ENCODE peak calls at places on chromosomes 11 and 22, in seven cellular contexts. One of them, this sample, is unnamed.

GRCh38 chr11:110425751-110426545 is 3.8 kb upstream of the FDX1 start:
- DNase-seq in activated CD4-positive, alpha-beta T cell treated with anti-CD3 and anti-CD28 coated beads, Interleukin-2, amount 10 ng/mL, durations not matched to agents 7 days and 5 days: no peak
- DNase-seq in NCI-H460: no peak
- DNase-seq in B cell: no peak
- DNase-seq in EL: peak
- DNase-seq in stimulated activated CD4-positive, alpha-beta T cell treated with anti-CD3 and anti-CD28 coated beads, Interleukin-2, amount 100 ng/mL, for 24 hours: no peak
- DNase-seq in cardiac muscle cell: no peak
- DNase-seq in this sample: no peak

GRCh38 chr11:123110397-123110796 is 48.5 kb upstream of the HSPA8 start:
- DNase-seq in B cell: no peak
- DNase-seq in activated CD4-positive, alpha-beta T cell treated with anti-CD3 and anti-CD28 coated beads, Interleukin-2, amount 10 ng/mL, durations not matched to agents 7 days and 5 days: no peak
- DNase-seq in cardiac muscle cell: no peak
- DNase-seq in EL: no peak
- DNase-seq in stimulated activated CD4-positive, alpha-beta T cell treated with anti-CD3 and anti-CD28 coated beads, Interleukin-2, amount 100 ng/mL, for 24 hours: no peak
- DNase-seq in NCI-H460: no peak
- DNase-seq in this sample: no peak

GRCh38 chr11:112962854-112963367 is 1.7 kb downstream of the NCAM1 start:
- DNase-seq in activated CD4-positive, alpha-beta T cell treated with anti-CD3 and anti-CD28 coated beads, Interleukin-2, amount 10 ng/mL, durations not matched to agents 7 days and 5 days: no peak
- DNase-seq in EL: peak
- DNase-seq in B cell: no peak
- DNase-seq in cardiac muscle cell: peak
- DNase-seq in NCI-H460: no peak
- DNase-seq in stimulated activated CD4-positive, alpha-beta T cell treated with anti-CD3 and anti-CD28 coated beads, Interleukin-2, amount 100 ng/mL, for 24 hours: no peak
- DNase-seq in this sample: no peak

GRCh38 chr11:100827934-100828661 is 141.0 kb downstream of the ARHGAP42 start:
- DNase-seq in NCI-H460: peak
- DNase-seq in B cell: no peak
- DNase-seq in activated CD4-positive, alpha-beta T cell treated with anti-CD3 and anti-CD28 coated beads, Interleukin-2, amount 10 ng/mL, durations not matched to agents 7 days and 5 days: no peak
- DNase-seq in stimulated activated CD4-positive, alpha-beta T cell treated with anti-CD3 and anti-CD28 coated beads, Interleukin-2, amount 100 ng/mL, for 24 hours: no peak
- DNase-seq in EL: no peak
- DNase-seq in cardiac muscle cell: peak
- DNase-seq in this sample: peak

GRCh38 chr11:96426356-96427103 is 36.7 kb downstream of the JRKL start:
- DNase-seq in B cell: no peak
- DNase-seq in activated CD4-positive, alpha-beta T cell treated with anti-CD3 and anti-CD28 coated beads, Interleukin-2, amount 10 ng/mL, durations not matched to agents 7 days and 5 days: no peak
- DNase-seq in EL: peak
- DNase-seq in NCI-H460: peak
- DNase-seq in stimulated activated CD4-positive, alpha-beta T cell treated with anti-CD3 and anti-CD28 coated beads, Interleukin-2, amount 100 ng/mL, for 24 hours: no peak
- DNase-seq in cardiac muscle cell: peak
- DNase-seq in this sample: peak

GRCh38 chr11:2860636-2861035 is 24.9 kb downstream of the CDKN1C start:
- DNase-seq in B cell: peak
- DNase-seq in stimulated activated CD4-positive, alpha-beta T cell treated with anti-CD3 and anti-CD28 coated beads, Interleukin-2, amount 100 ng/mL, for 24 hours: no peak
- DNase-seq in cardiac muscle cell: no peak
- DNase-seq in NCI-H460: no peak
- DNase-seq in EL: peak
- DNase-seq in activated CD4-positive, alpha-beta T cell treated with anti-CD3 and anti-CD28 coated beads, Interleukin-2, amount 10 ng/mL, durations not matched to agents 7 days and 5 days: no peak
- DNase-seq in this sample: no peak

GRCh38 chr22:46119729-46120419 is 30.5 kb upstream of the PPARA start:
- DNase-seq in activated CD4-positive, alpha-beta T cell treated with anti-CD3 and anti-CD28 coated beads, Interleukin-2, amount 10 ng/mL, durations not matched to agents 7 days and 5 days: no peak
- DNase-seq in cardiac muscle cell: no peak
- DNase-seq in NCI-H460: no peak
- DNase-seq in B cell: no peak
- DNase-seq in EL: peak
- DNase-seq in stimulated activated CD4-positive, alpha-beta T cell treated with anti-CD3 and anti-CD28 coated beads, Interleukin-2, amount 100 ng/mL, for 24 hours: no peak
- DNase-seq in this sample: no peak

GRCh38 chr11:120334332-120334731 is 1.9 kb upstream of the ARHGEF12 start:
- DNase-seq in EL: no peak
- DNase-seq in B cell: no peak
- DNase-seq in NCI-H460: no peak
- DNase-seq in cardiac muscle cell: no peak
- DNase-seq in stimulated activated CD4-positive, alpha-beta T cell treated with anti-CD3 and anti-CD28 coated beads, Interleukin-2, amount 100 ng/mL, for 24 hours: no peak
- DNase-seq in activated CD4-positive, alpha-beta T cell treated with anti-CD3 and anti-CD28 coated beads, Interleukin-2, amount 10 ng/mL, durations not matched to agents 7 days and 5 days: no peak
- DNase-seq in this sample: no peak

GRCh38 chr11:95968585-95968984 is 44.7 kb upstream of the MTMR2 start:
- DNase-seq in stimulated activated CD4-positive, alpha-beta T cell treated with anti-CD3 and anti-CD28 coated beads, Interleukin-2, amount 100 ng/mL, for 24 hours: no peak
- DNase-seq in B cell: no peak
- DNase-seq in activated CD4-positive, alpha-beta T cell treated with anti-CD3 and anti-CD28 coated beads, Interleukin-2, amount 10 ng/mL, durations not matched to agents 7 days and 5 days: no peak
- DNase-seq in NCI-H460: no peak
- DNase-seq in EL: peak
- DNase-seq in cardiac muscle cell: no peak
- DNase-seq in this sample: no peak

GRCh38 chr22:20951151-20951931 is 15.7 kb upstream of the AIFM3 start:
- DNase-seq in stimulated activated CD4-positive, alpha-beta T cell treated with anti-CD3 and anti-CD28 coated beads, Interleukin-2, amount 100 ng/mL, for 24 hours: no peak
- DNase-seq in cardiac muscle cell: no peak
- DNase-seq in activated CD4-positive, alpha-beta T cell treated with anti-CD3 and anti-CD28 coated beads, Interleukin-2, amount 10 ng/mL, durations not matched to agents 7 days and 5 days: no peak
- DNase-seq in NCI-H460: no peak
- DNase-seq in B cell: no peak
- DNase-seq in EL: no peak
- DNase-seq in this sample: no peak

GRCh38 chr11:130601764-130602163 is 153.3 kb downstream of the ADAMTS15 start:
- DNase-seq in EL: no peak
- DNase-seq in B cell: no peak
- DNase-seq in stimulated activated CD4-positive, alpha-beta T cell treated with anti-CD3 and anti-CD28 coated beads, Interleukin-2, amount 100 ng/mL, for 24 hours: no peak
- DNase-seq in NCI-H460: no peak
- DNase-seq in cardiac muscle cell: no peak
- DNase-seq in activated CD4-positive, alpha-beta T cell treated with anti-CD3 and anti-CD28 coated beads, Interleukin-2, amount 10 ng/mL, durations not matched to agents 7 days and 5 days: no peak
- DNase-seq in this sample: no peak

GRCh38 chr11:112805658-112806057 is 155.6 kb upstream of the NCAM1 start:
- DNase-seq in NCI-H460: no peak
- DNase-seq in EL: no peak
- DNase-seq in cardiac muscle cell: no peak
- DNase-seq in stimulated activated CD4-positive, alpha-beta T cell treated with anti-CD3 and anti-CD28 coated beads, Interleukin-2, amount 100 ng/mL, for 24 hours: no peak
- DNase-seq in activated CD4-positive, alpha-beta T cell treated with anti-CD3 and anti-CD28 coated beads, Interleukin-2, amount 10 ng/mL, durations not matched to agents 7 days and 5 days: no peak
- DNase-seq in B cell: no peak
- DNase-seq in this sample: no peak

GRCh38 chr11:68735626-68736025 is 15.7 kb downstream of the TESMIN start:
- DNase-seq in NCI-H460: no peak
- DNase-seq in cardiac muscle cell: no peak
- DNase-seq in activated CD4-positive, alpha-beta T cell treated with anti-CD3 and anti-CD28 coated beads, Interleukin-2, amount 10 ng/mL, durations not matched to agents 7 days and 5 days: no peak
- DNase-seq in stimulated activated CD4-positive, alpha-beta T cell treated with anti-CD3 and anti-CD28 coated beads, Interleukin-2, amount 100 ng/mL, for 24 hours: no peak
- DNase-seq in B cell: no peak
- DNase-seq in EL: no peak
- DNase-seq in this sample: no peak

GRCh38 chr22:22458896-22459588 is 49.5 kb downstream of the ZNF280B start:
- DNase-seq in B cell: no peak
- DNase-seq in EL: no peak
- DNase-seq in activated CD4-positive, alpha-beta T cell treated with anti-CD3 and anti-CD28 coated beads, Interleukin-2, amount 10 ng/mL, durations not matched to agents 7 days and 5 days: no peak
- DNase-seq in cardiac muscle cell: no peak
- DNase-seq in stimulated activated CD4-positive, alpha-beta T cell treated with anti-CD3 and anti-CD28 coated beads, Interleukin-2, amount 100 ng/mL, for 24 hours: no peak
- DNase-seq in NCI-H460: no peak
- DNase-seq in this sample: no peak

GRCh38 chr11:119525855-119526196 is 102.9 kb upstream of the THY1 start:
- DNase-seq in activated CD4-positive, alpha-beta T cell treated with anti-CD3 and anti-CD28 coated beads, Interleukin-2, amount 10 ng/mL, durations not matched to agents 7 days and 5 days: no peak
- DNase-seq in EL: no peak
- DNase-seq in B cell: no peak
- DNase-seq in NCI-H460: no peak
- DNase-seq in stimulated activated CD4-positive, alpha-beta T cell treated with anti-CD3 and anti-CD28 coated beads, Interleukin-2, amount 100 ng/mL, for 24 hours: no peak
- DNase-seq in cardiac muscle cell: no peak
- DNase-seq in this sample: no peak

GRCh38 chr22:46542011-46542985 is 4.9 kb upstream of the CELSR1 start:
- DNase-seq in EL: peak
- DNase-seq in B cell: peak
- DNase-seq in activated CD4-positive, alpha-beta T cell treated with anti-CD3 and anti-CD28 coated beads, Interleukin-2, amount 10 ng/mL, durations not matched to agents 7 days and 5 days: peak
- DNase-seq in cardiac muscle cell: peak
- DNase-seq in stimulated activated CD4-positive, alpha-beta T cell treated with anti-CD3 and anti-CD28 coated beads, Interleukin-2, amount 100 ng/mL, for 24 hours: peak
- DNase-seq in NCI-H460: peak
- DNase-seq in this sample: no peak

GRCh38 chr11:126127898-126128297 is 65.2 kb upstream of the CDON start:
- DNase-seq in EL: no peak
- DNase-seq in cardiac muscle cell: no peak
- DNase-seq in B cell: no peak
- DNase-seq in activated CD4-positive, alpha-beta T cell treated with anti-CD3 and anti-CD28 coated beads, Interleukin-2, amount 10 ng/mL, durations not matched to agents 7 days and 5 days: no peak
- DNase-seq in NCI-H460: no peak
- DNase-seq in stimulated activated CD4-positive, alpha-beta T cell treated with anti-CD3 and anti-CD28 coated beads, Interleukin-2, amount 100 ng/mL, for 24 hours: no peak
- DNase-seq in this sample: no peak

GRCh38 chr11:81278986-81279385 is 1454.7 kb downstream of the FAM181B start:
- DNase-seq in EL: no peak
- DNase-seq in activated CD4-positive, alpha-beta T cell treated with anti-CD3 and anti-CD28 coated beads, Interleukin-2, amount 10 ng/mL, durations not matched to agents 7 days and 5 days: no peak
- DNase-seq in cardiac muscle cell: no peak
- DNase-seq in B cell: no peak
- DNase-seq in stimulated activated CD4-positive, alpha-beta T cell treated with anti-CD3 and anti-CD28 coated beads, Interleukin-2, amount 100 ng/mL, for 24 hours: no peak
- DNase-seq in NCI-H460: no peak
- DNase-seq in this sample: no peak